ENCODE peak calls at places on chromosome 22, in six cellular contexts. A, U, N, X, Y and K are unnamed samples.

GRCh38 chr22:45804986-45805325 is 133.3 kb downstream of the ATXN10 start:
- DNase-seq in A (no peak), U (no peak), N (peak), X (peak), Y (peak), K (no peak)

GRCh38 chr22:42688241-42688913 is 32.3 kb downstream of the A4GALT start:
- DNase-seq in A (no peak), U (peak), N (peak), X (peak), Y (peak), K (peak)

GRCh38 chr22:48975886-48976285 is 851.8 kb downstream of the BRD1 start:
- DNase-seq in A (no peak), U (no peak), N (no peak), X (no peak), Y (no peak), K (no peak)

GRCh38 chr22:49549851-49550430 is 277.7 kb downstream of the BRD1 start:
- DNase-seq in A (no peak), U (no peak), N (no peak), X (no peak), Y (no peak), K (no peak)

GRCh38 chr22:47460870-47461269 is 698.4 kb downstream of the TBC1D22A start:
- DNase-seq in A (no peak), U (no peak), N (peak), X (no peak), Y (peak), K (no peak)

GRCh38 chr22:36328635-36329216 is 59.0 kb downstream of the MYH9 start:
- DNase-seq in A (peak), U (peak), N (peak), X (peak), Y (no peak), K (no peak)

GRCh38 chr22:17944205-17944725 is 80.1 kb downstream of the MICAL3 start:
- DNase-seq in A (no peak), U (no peak), N (no peak), X (no peak), Y (no peak), K (no peak)

GRCh38 chr22:21823740-21824438 is 43.6 kb downstream of the MAPK1 start:
- DNase-seq in A (no peak), U (peak), N (no peak), X (peak), Y (no peak), K (no peak)

GRCh38 chr22:35489225-35489624 is 51.4 kb upstream of the RASD2 start:
- DNase-seq in A (no peak), U (no peak), N (no peak), X (no peak), Y (no peak), K (no peak)

GRCh38 chr22:35555351-35555915 is 14.8 kb downstream of the RASD2 start:
- DNase-seq in A (no peak), U (no peak), N (no peak), X (peak), Y (no peak), K (no peak)

GRCh38 chr22:23066200-23067022 is 3.9 kb upstream of the GNAZ start:
- DNase-seq in A (no peak), U (no peak), N (no peak), X (no peak), Y (no peak), K (no peak)

GRCh38 chr22:11253000-11253511 is 4274.9 kb upstream of the OR11H1 start:
- DNase-seq in A (no peak), U (no peak), N (no peak), X (no peak), Y (no peak), K (no peak)

GRCh38 chr22:19478466-19479357 is at the start of gene UFD1:
- DNase-seq in A (no peak), U (peak), N (peak), X (peak), Y (peak), K (peak)

GRCh38 chr22:17980638-17981051 is 43.7 kb downstream of the MICAL3 start:
- DNase-seq in A (no peak), U (peak), N (no peak), X (peak), Y (no peak), K (no peak)

GRCh38 chr22:50010676-50011446 is 1.7 kb downstream of the IL17REL start:
- DNase-seq in A (no peak), U (no peak), N (no peak), X (no peak), Y (no peak), K (no peak)

GRCh38 chr22:19325296-19325950 is 33.9 kb upstream of the CLTCL1 start:
- DNase-seq in A (no peak), U (no peak), N (no peak), X (peak), Y (no peak), K (no peak)

GRCh38 chr22:49672013-49672516 is 155.6 kb downstream of the BRD1 start:
- DNase-seq in A (no peak), U (no peak), N (no peak), X (no peak), Y (no peak), K (no peak)

GRCh38 chr22:22773979-22774738 is 113.5 kb upstream of the IGLL5 start:
- DNase-seq in A (no peak), U (no peak), N (no peak), X (no peak), Y (no peak), K (no peak)

GRCh38 chr22:26546282-26546681 is 34.0 kb upstream of the TFIP11 start:
- DNase-seq in A (no peak), U (no peak), N (no peak), X (no peak), Y (no peak), K (no peak)

GRCh38 chr22:44091021-44091721 is 67.1 kb downstream of the PARVB start:
- DNase-seq in A (no peak), U (no peak), N (peak), X (no peak), Y (peak), K (peak)

GRCh38 chr22:40324468-40325305 is 21.6 kb upstream of the ADSL start:
- DNase-seq in A (no peak), U (no peak), N (no peak), X (no peak), Y (no peak), K (no peak)

GRCh38 chr22:45602004-45602733 is 69.5 kb upstream of the ATXN10 start:
- DNase-seq in A (no peak), U (no peak), N (no peak), X (no peak), Y (no peak), K (no peak)

GRCh38 chr22:50129121-50129734 is 39.4 kb downstream of the MOV10L1 start:
- DNase-seq in A (no peak), U (no peak), N (no peak), X (peak), Y (no peak), K (no peak)

GRCh38 chr22:20248461-20248959 is 19.6 kb downstream of the RTN4R start:
- DNase-seq in A (no peak), U (no peak), N (no peak), X (no peak), Y (no peak), K (no peak)

GRCh38 chr22:49620003-49620556 is 207.6 kb downstream of the BRD1 start:
- DNase-seq in A (no peak), U (no peak), N (no peak), X (no peak), Y (no peak), K (no peak)

GRCh38 chr22:40385041-40385782 is 14.8 kb downstream of the SGSM3 start:
- DNase-seq in A (no peak), U (no peak), N (no peak), X (no peak), Y (no peak), K (no peak)

GRCh38 chr22:36027960-36028645 is 521 bp downstream of the RBFOX2 start:
- DNase-seq in A (no peak), U (no peak), N (no peak), X (no peak), Y (no peak), K (peak)

GRCh38 chr22:17816649-17817048 is 42.4 kb upstream of the BID start:
- DNase-seq in A (no peak), U (no peak), N (no peak), X (no peak), Y (no peak), K (no peak)

DNA sequence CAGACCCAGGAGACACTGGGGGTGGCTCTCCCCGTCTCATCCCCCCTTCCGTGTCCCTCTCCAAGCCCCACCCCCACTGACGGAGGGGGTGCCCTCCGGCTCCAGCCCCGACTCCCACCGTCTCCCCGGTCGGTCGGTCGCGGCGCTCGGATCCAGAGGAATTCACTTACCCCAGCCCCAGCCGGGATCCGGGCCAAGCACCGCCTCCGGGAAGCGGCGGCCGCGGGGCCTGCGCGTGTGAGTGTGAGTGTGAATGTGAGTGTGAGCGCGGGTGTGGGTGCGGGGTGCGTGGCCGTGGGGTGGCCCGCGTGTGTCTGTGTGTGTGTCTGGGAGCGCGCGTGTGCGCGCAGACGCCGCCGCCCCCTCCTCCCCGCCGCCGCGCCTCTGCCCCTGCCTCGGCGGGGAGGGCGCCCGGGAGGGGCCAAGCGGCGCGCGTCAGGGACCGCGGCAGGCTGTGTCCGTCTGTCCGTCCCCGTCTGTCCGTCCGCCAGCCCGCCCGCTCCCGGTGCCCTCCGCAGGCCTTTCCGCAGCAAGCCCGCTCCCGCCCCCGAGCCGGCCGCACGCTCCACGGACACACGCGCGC is at the start of gene ELFN2:
- DNase-seq in A (no peak), U (no peak), N (no peak), X (peak), Y (no peak), K (peak)
- TF ChIP-seq BHLHE40 in A (no peak), U (no peak), N (no peak), X (no peak), Y (no peak), K (no peak)

DNA sequence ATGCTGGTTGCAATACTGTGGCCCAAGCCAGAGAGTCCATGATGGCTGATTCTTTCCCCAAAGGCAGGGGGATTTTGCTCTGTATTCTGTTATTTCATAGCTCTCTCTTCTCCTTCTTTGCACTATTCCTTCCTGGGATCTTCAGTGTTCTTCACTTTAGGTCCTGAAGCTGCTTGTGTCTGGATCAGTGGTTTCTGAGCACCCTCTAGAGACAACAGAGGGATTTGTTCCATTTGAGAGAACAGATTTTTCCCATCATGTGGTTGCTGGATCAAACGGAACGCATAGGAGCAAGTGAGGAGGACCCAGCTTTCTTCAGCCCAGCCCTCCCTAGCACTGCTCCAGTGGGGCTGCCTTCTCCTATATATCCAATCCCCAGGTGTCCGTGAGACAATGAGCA is 68.7 kb upstream of the SYN3 start:
- DNase-seq in A (no peak), U (no peak), N (peak), X (no peak), Y (peak), K (peak)
- TF ChIP-seq BHLHE40 in A (no peak), U (no peak), N (no peak), X (no peak), Y (no peak), K (no peak)

GRCh38 chr22:24155597-24156145 is 25.6 kb upstream of the SUSD2 start:
- DNase-seq in A (no peak), U (no peak), N (peak), X (peak), Y (peak), K (peak)
- TF ChIP-seq BHLHE40 in A (no peak), U (no peak), N (no peak), X (no peak), Y (no peak), K (no peak)

DNA sequence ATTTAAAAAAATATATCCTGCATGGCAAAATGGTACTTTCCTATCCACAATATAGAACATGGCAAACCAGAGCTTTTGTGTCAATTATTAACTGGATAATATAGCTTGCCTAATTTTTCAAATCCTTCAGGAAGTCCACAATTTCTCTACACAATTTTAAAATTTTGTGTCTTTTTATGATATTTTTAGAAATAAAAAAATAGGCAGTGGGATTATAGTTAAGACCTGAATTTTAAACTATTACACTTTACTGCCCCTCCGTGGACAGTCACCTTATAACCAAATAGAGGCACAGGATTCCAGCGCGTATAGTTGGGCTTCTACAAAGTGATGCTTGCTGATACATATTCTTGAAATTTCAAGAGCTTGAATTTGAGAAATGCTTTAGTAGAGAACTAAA is 2.1 kb upstream of the DMC1 start:
- DNase-seq in A (peak), U (peak), N (peak), X (peak), Y (peak), K (peak)
- TF ChIP-seq BHLHE40 in A (no peak), U (no peak), N (no peak), X (no peak), Y (no peak), K (no peak)

DNA sequence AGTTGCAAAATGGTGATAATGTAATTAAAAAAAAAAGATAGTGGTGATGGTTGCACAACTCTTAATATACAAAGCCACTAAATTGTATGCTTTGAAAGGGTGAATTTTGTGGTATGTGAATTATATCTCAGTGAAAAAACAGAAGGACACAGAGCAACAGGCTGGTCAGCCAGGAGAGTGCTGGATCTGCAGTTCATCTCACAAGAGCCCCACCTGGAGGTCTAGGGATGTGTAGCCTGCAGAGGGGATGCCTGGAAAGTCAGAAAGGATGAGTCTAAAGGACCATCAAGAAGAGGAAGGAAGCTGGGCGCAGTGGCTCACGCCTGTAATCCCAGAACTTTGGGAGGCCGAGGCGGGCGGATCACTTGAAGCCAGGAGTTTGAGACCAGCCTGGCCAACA is 9.0 kb downstream of the POLR3H start:
- DNase-seq in A (no peak), U (peak), N (peak), X (no peak), Y (peak), K (no peak)
- TF ChIP-seq BHLHE40 in A (no peak), U (no peak), N (no peak), X (no peak), Y (no peak), K (no peak)